ENCODE peak calls at places on chromosomes 4 and X, in seven cellular contexts. J is uterus; W is GM23248; R is small intestine; F is transverse colon; L is ovary; H is CD4-positive, alpha-beta T cell. M is an unnamed sample.
A peak's percentile ranks its signal among the peaks of the same experiment; 100 is the strongest.

GRCh38 chr4:99594818-99595217 is 20.2 kb downstream of the MTTP start:
- DNase-seq in J (no peak), W (no peak), R (no peak), F (no peak), L (no peak), H (no peak), M (no peak)

GRCh38 chr4:182560358-182560757 is 317.2 kb downstream of the TENM3 start:
- DNase-seq in J (no peak), W (no peak), R (no peak), F (no peak), L (no peak), H (no peak), M (no peak)

GRCh38 chr4:54779797-54780196 is 122.0 kb downstream of the KIT start:
- DNase-seq in J (no peak), W (no peak), R (no peak), F (no peak), L (no peak), H (no peak), M (no peak)

GRCh38 chr4:102438873-102439614 is 62.1 kb upstream of the NFKB1 start:
- DNase-seq in J (peak; percentile 71), W (peak; percentile 92), R (peak; percentile 15), F (no peak), L (no peak), H (no peak), M (no peak)

GRCh38 chrX:119682019-119682989 is 10.7 kb downstream of the SEPTIN6 start:
- DNase-seq in J (no peak), W (no peak), R (peak; percentile 26), F (no peak), L (no peak), H (no peak), M (no peak)

GRCh38 chr4:163493643-163494359 is 689 bp upstream of the TMA16 start:
- DNase-seq in J (no peak), W (peak; percentile 4), R (no peak), F (peak; percentile 52), L (peak; percentile 21), H (no peak), M (no peak)

GRCh38 chrX:138917781-138918180 is 206.3 kb upstream of the FGF13 start:
- DNase-seq in J (no peak), W (peak; percentile 68), R (no peak), F (no peak), L (no peak), H (no peak), M (no peak)

GRCh38 chr4:107279729-107280128 is 243.6 kb upstream of the DKK2 start:
- DNase-seq in J (no peak), W (peak; percentile 74), R (no peak), F (no peak), L (no peak), H (no peak), M (no peak)

GRCh38 chr4:67522851-67523671 is 22.2 kb downstream of the CENPC start:
- DNase-seq in J (no peak), W (no peak), R (peak; percentile 38), F (no peak), L (no peak), H (no peak), M (no peak)

GRCh38 chr4:15159477-15160019 is 157.3 kb downstream of the CPEB2 start:
- DNase-seq in J (no peak), W (no peak), R (no peak), F (no peak), L (no peak), H (no peak), M (no peak)

GRCh38 chrX:112961981-112962380 is 121.3 kb upstream of the AMOT start:
- DNase-seq in J (no peak), W (no peak), R (no peak), F (no peak), L (no peak), H (no peak), M (no peak)

GRCh38 chrX:125503769-125504168 is 184.1 kb downstream of the TEX13C start:
- DNase-seq in J (no peak), W (no peak), R (no peak), F (no peak), L (no peak), H (no peak), M (no peak)

GRCh38 chr4:142265536-142265935 is 580.6 kb downstream of the INPP4B start:
- DNase-seq in J (no peak), W (peak; percentile 81), R (no peak), F (no peak), L (no peak), H (no peak), M (no peak)

GRCh38 chr4:168694669-168695068 is 197.8 kb downstream of the PALLD start:
- DNase-seq in J (no peak), W (peak; percentile 52), R (no peak), F (no peak), L (no peak), H (no peak), M (no peak)

GRCh38 chr4:115969756-115970155 is 856.3 kb upstream of the NDST4 start:
- DNase-seq in J (no peak), W (no peak), R (no peak), F (no peak), L (no peak), H (no peak), M (no peak)

GRCh38 chrX:45261005-45261404 is 60.3 kb upstream of the DIPK2B start:
- DNase-seq in J (no peak), W (no peak), R (no peak), F (no peak), L (no peak), H (no peak), M (no peak)

GRCh38 chr4:77036206-77036605 is 39.6 kb downstream of the CCNI start:
- DNase-seq in J (no peak), W (peak; percentile 91), R (no peak), F (no peak), L (no peak), H (no peak), M (no peak)

GRCh38 chrX:131792356-131792749 is 230.7 kb upstream of the STK26 start:
- DNase-seq in J (peak; percentile 91), W (no peak), R (no peak), F (peak; percentile 94), L (peak; percentile 89), H (peak; percentile 86), M (no peak)

GRCh38 chrX:2954541-2954940 is 25.4 kb upstream of the ARSD start:
- DNase-seq in J (no peak), W (no peak), R (peak; percentile 11), F (no peak), L (no peak), H (no peak), M (no peak)

GRCh38 chr4:1784789-1785591 is 8.1 kb upstream of the FGFR3 start:
- DNase-seq in J (no peak), W (no peak), R (peak; percentile 49), F (no peak), L (no peak), H (no peak), M (no peak)

GRCh38 chrX:55767100-55767499 is 49.6 kb downstream of the RRAGB start:
- DNase-seq in J (no peak), W (peak; percentile 5), R (no peak), F (no peak), L (no peak), H (no peak), M (no peak)

GRCh38 chrX:65926095-65927019 is 113.5 kb downstream of the VSIG4 start:
- DNase-seq in J (no peak), W (no peak), R (peak; percentile 11), F (peak; percentile 11), L (no peak), H (peak; percentile 21), M (no peak)

GRCh38 chr4:145103496-145103895 is 5.4 kb downstream of the ABCE1 start:
- DNase-seq in J (no peak), W (no peak), R (no peak), F (no peak), L (no peak), H (no peak), M (no peak)

GRCh38 chr4:106898621-106899230 is 137.4 kb downstream of the DKK2 start:
- DNase-seq in J (no peak), W (peak; percentile 84), R (peak; percentile 49), F (peak; percentile 12), L (peak; percentile 16), H (no peak), M (no peak)

GRCh38 chrX:84044051-84044450 is 143.9 kb downstream of the RPS6KA6 start:
- DNase-seq in J (no peak), W (no peak), R (no peak), F (no peak), L (no peak), H (no peak), M (no peak)

GRCh38 chr4:184487503-184487902 is 13.2 kb upstream of the IRF2 start:
- DNase-seq in J (no peak), W (no peak), R (no peak), F (no peak), L (no peak), H (no peak), M (no peak)

GRCh38 chr4:22573198-22573597 is 57.3 kb upstream of the ADGRA3 start:
- DNase-seq in J (peak; percentile 28), W (no peak), R (peak; percentile 21), F (peak; percentile 75), L (peak; percentile 61), H (no peak), M (no peak)

GRCh38 chr4:69858683-69859082 is 1.3 kb downstream of the SULT1E1 start:
- DNase-seq in J (no peak), W (no peak), R (peak; percentile 90), F (no peak), L (no peak), H (no peak), M (no peak)

GRCh38 chr4:158771776-158772175 is 3.0 kb downstream of the FNIP2 start:
- DNase-seq in J (no peak), W (no peak), R (no peak), F (no peak), L (no peak), H (no peak), M (no peak)
- H3K27ac ChIP-seq in J (no peak overlapping the region), W (no peak overlapping the region), R (no peak overlapping the region), F (peak overlapping the region; percentile 93), L (no peak overlapping the region), H (no peak overlapping the region), M (no peak overlapping the region)

GRCh38 chr4:123216946-123217345 is 179.6 kb upstream of the SPRY1 start:
- DNase-seq in J (no peak), W (no peak), R (no peak), F (no peak), L (no peak), H (no peak), M (no peak)

GRCh38 chr4:123217676-123218075 is 178.9 kb upstream of the SPRY1 start:
- DNase-seq in J (no peak), W (no peak), R (no peak), F (no peak), L (no peak), H (no peak), M (no peak)
- H3K27ac ChIP-seq in J (no peak overlapping the region), W (no peak overlapping the region), R (no peak overlapping the region), F (no peak overlapping the region), L (no peak overlapping the region), H (no peak overlapping the region), M (no peak overlapping the region)

DNA sequence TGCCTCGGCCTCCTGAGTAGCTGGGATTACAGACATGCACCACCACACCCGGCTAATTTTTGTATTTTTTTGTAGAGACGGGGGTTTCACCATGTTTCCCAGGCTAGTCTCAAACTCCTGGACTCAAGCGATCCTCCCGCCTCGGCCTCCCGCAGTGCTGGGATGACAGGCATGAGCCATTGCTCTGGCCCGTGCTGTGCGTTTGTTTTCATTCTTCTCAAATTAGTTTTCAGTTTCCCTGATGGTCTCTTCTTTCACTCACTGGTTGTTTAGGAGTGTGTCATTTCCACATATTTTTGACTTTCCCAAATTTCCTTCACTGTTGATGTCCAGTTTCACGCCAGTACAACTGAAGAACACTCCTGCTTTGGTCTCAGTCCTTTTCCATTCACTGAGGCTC is 31.8 kb downstream of the SH3TC1 start:
- DNase-seq in J (no peak), W (no peak), R (no peak), F (no peak), L (no peak), H (no peak), M (no peak)
- H3K27ac ChIP-seq in J (no peak overlapping the region), W (no peak overlapping the region), R (no peak overlapping the region), F (no peak overlapping the region), L (no peak overlapping the region), H (no peak overlapping the region), M (no peak overlapping the region)

GRCh38 chr4:147056951-147057630 is 111.4 kb upstream of the TTC29 start:
- DNase-seq in J (no peak), W (peak; percentile 54), R (no peak), F (no peak), L (no peak), H (no peak), M (no peak)
- H3K27ac ChIP-seq in J (peak overlapping the region; percentile 40), W (peak overlapping the region; percentile 41), R (no peak overlapping the region), F (no peak overlapping the region), L (no peak overlapping the region), H (no peak overlapping the region), M (no peak overlapping the region)